ENCODE peak calls at places on chromosomes 3 and 15, in eight cellular contexts. X is tibial nerve; A is heart left ventricle; W is activated B cell treated with CpG ODN at 0.5 μM for 24 hours; M is endothelial cell; I is stimulated activated naive B cell treated with anti-CD40 and anti-IgM and Interleukin-4, amounts not matched to agents 10 μg/mL and 1 μg/mL and 100 μg/mL, for 72 hours; T is HT-29; B is T-helper 1 cell. P is an unnamed sample.

GRCh38 chr15:70936326-70936725 is 43.7 kb downstream of the LRRC49 start:
- DNase-seq in X (no peak), A (no peak), W (no peak), M (no peak), I (no peak), T (no peak), B (no peak), P (no peak)

GRCh38 chr3:98763076-98763475 is at the start of gene ST3GAL6:
- DNase-seq in X (no peak), A (peak), W (no peak), M (no peak), I (no peak), T (no peak), B (no peak), P (no peak)

GRCh38 chr3:114252954-114253353 is 15.6 kb upstream of the ZNF80 start:
- DNase-seq in X (no peak), A (no peak), W (no peak), M (no peak), I (no peak), T (no peak), B (no peak), P (no peak)

GRCh38 chr3:78745847-78746246 is 1022.0 kb downstream of the ROBO1 start:
- DNase-seq in X (no peak), A (no peak), W (no peak), M (no peak), I (no peak), T (no peak), B (no peak), P (no peak)

GRCh38 chr15:58605931-58606330 is 143.6 kb downstream of the ADAM10 start:
- DNase-seq in X (no peak), A (no peak), W (no peak), M (no peak), I (no peak), T (no peak), B (no peak), P (no peak)

GRCh38 chr15:68252925-68253534 is 23.5 kb upstream of the CLN6 start:
- DNase-seq in X (no peak), A (no peak), W (no peak), M (peak), I (no peak), T (peak), B (no peak), P (no peak)

GRCh38 chr3:154182322-154182922 is 61.2 kb downstream of the ARHGEF26 start:
- DNase-seq in X (no peak), A (no peak), W (no peak), M (no peak), I (no peak), T (no peak), B (no peak), P (no peak)

GRCh38 chr15:59174846-59175831 is 31.5 kb upstream of the LDHAL6B start:
- DNase-seq in X (peak), A (peak), W (no peak), M (peak), I (peak), T (peak), B (no peak), P (no peak)

GRCh38 chr3:169112153-169112892 is 551.2 kb downstream of the MECOM start:
- DNase-seq in X (no peak), A (no peak), W (no peak), M (no peak), I (no peak), T (no peak), B (no peak), P (no peak)

GRCh38 chr3:56467801-56468183 is 475 bp downstream of the ERC2 start:
- DNase-seq in X (no peak), A (no peak), W (no peak), M (peak), I (no peak), T (no peak), B (no peak), P (no peak)

GRCh38 chr15:34154725-34155204 is 52.9 kb downstream of the PGBD4 start:
- DNase-seq in X (no peak), A (no peak), W (no peak), M (no peak), I (peak), T (peak), B (no peak), P (no peak)

GRCh38 chr3:62631471-62631870 is 243.7 kb downstream of the CADPS start:
- DNase-seq in X (no peak), A (no peak), W (no peak), M (no peak), I (no peak), T (no peak), B (no peak), P (no peak)

GRCh38 chr15:43127752-43128151 is 5.6 kb upstream of the TMEM62 start:
- DNase-seq in X (no peak), A (no peak), W (no peak), M (no peak), I (no peak), T (peak), B (no peak), P (no peak)

GRCh38 chr3:49346797-49347251 is 7.0 kb upstream of the USP4 start:
- DNase-seq in X (no peak), A (no peak), W (no peak), M (no peak), I (no peak), T (no peak), B (no peak), P (no peak)

GRCh38 chr15:70023064-70023768 is 74.5 kb downstream of the TLE3 start:
- DNase-seq in X (no peak), A (no peak), W (no peak), M (no peak), I (no peak), T (peak), B (peak), P (peak)

GRCh38 chr15:83352124-83352523 is 67.7 kb upstream of the BNC1 start:
- DNase-seq in X (no peak), A (no peak), W (no peak), M (no peak), I (no peak), T (no peak), B (no peak), P (no peak)

GRCh38 chr15:45197512-45197911 is 9.7 kb upstream of the SHF start:
- DNase-seq in X (no peak), A (no peak), W (no peak), M (no peak), I (no peak), T (no peak), B (no peak), P (no peak)

GRCh38 chr3:131303848-131304247 is 77.7 kb upstream of the NUDT16 start:
- DNase-seq in X (no peak), A (no peak), W (no peak), M (no peak), I (no peak), T (no peak), B (no peak), P (no peak)

GRCh38 chr3:61771976-61772375 is 210.6 kb downstream of the PTPRG start:
- DNase-seq in X (no peak), A (no peak), W (no peak), M (no peak), I (no peak), T (no peak), B (no peak), P (no peak)

GRCh38 chr3:17801131-17801530 is 58.7 kb upstream of the TBC1D5 start:
- DNase-seq in X (no peak), A (no peak), W (no peak), M (no peak), I (no peak), T (no peak), B (no peak), P (no peak)

GRCh38 chr15:100032358-100033080 is 299.3 kb upstream of the LYSMD4 start:
- DNase-seq in X (no peak), A (no peak), W (no peak), M (no peak), I (no peak), T (no peak), B (no peak), P (no peak)

GRCh38 chr3:168139947-168140346 is 44.2 kb upstream of the GOLIM4 start:
- DNase-seq in X (no peak), A (no peak), W (no peak), M (no peak), I (no peak), T (no peak), B (no peak), P (no peak)

GRCh38 chr15:77528290-77528967 is 104.3 kb downstream of the LINGO1 start:
- DNase-seq in X (no peak), A (peak), W (no peak), M (no peak), I (no peak), T (no peak), B (no peak), P (no peak)

GRCh38 chr3:99678023-99678422 is 39.6 kb downstream of the COL8A1 start:
- DNase-seq in X (no peak), A (peak), W (no peak), M (no peak), I (no peak), T (no peak), B (no peak), P (no peak)

P was measured in effector memory CD4-positive, alpha-beta T cell.